ENCODE peak calls at places on chromosomes 5 and 9, in six cellular contexts. One of them, this sample, is unnamed.

GRCh38 chr9:124220551-124221451 is 36.9 kb upstream of the NEK6 start:
- DNase-seq in ovary: no peak
- DNase-seq in A549: peak
- DNase-seq in esophagus muscularis mucosa: no peak
- DNase-seq in SK-N-SH: peak
- DNase-seq in tibial nerve: no peak
- DNase-seq in this sample: peak

GRCh38 chr9:127578627-127578951 is 33.5 kb upstream of the STXBP1 start:
- DNase-seq in ovary: no peak
- DNase-seq in A549: no peak
- DNase-seq in esophagus muscularis mucosa: no peak
- DNase-seq in SK-N-SH: no peak
- DNase-seq in tibial nerve: no peak
- DNase-seq in this sample: no peak

GRCh38 chr9:84953797-84954695 is 284.5 kb downstream of the NTRK2 start:
- DNase-seq in ovary: peak
- DNase-seq in A549: peak
- DNase-seq in esophagus muscularis mucosa: no peak
- DNase-seq in SK-N-SH: peak
- DNase-seq in tibial nerve: peak
- DNase-seq in this sample: peak

GRCh38 chr9:126411225-126411947 is 84.8 kb downstream of the MVB12B start:
- DNase-seq in ovary: no peak
- DNase-seq in A549: no peak
- DNase-seq in esophagus muscularis mucosa: no peak
- DNase-seq in SK-N-SH: no peak
- DNase-seq in tibial nerve: no peak
- DNase-seq in this sample: no peak

GRCh38 chr5:154157483-154158378 is 32.8 kb upstream of the GALNT10 start:
- DNase-seq in ovary: no peak
- DNase-seq in A549: no peak
- DNase-seq in esophagus muscularis mucosa: no peak
- DNase-seq in SK-N-SH: no peak
- DNase-seq in tibial nerve: no peak
- DNase-seq in this sample: no peak

GRCh38 chr5:154196955-154197652 is 6.6 kb downstream of the GALNT10 start:
- DNase-seq in ovary: no peak
- DNase-seq in A549: peak
- DNase-seq in esophagus muscularis mucosa: no peak
- DNase-seq in SK-N-SH: peak
- DNase-seq in tibial nerve: no peak
- DNase-seq in this sample: no peak

GRCh38 chr5:113123563-113123962 is 147.0 kb downstream of the DCP2 start:
- DNase-seq in ovary: no peak
- DNase-seq in A549: peak
- DNase-seq in esophagus muscularis mucosa: no peak
- DNase-seq in SK-N-SH: no peak
- DNase-seq in tibial nerve: no peak
- DNase-seq in this sample: no peak

GRCh38 chr9:19397845-19398244 is 11.0 kb upstream of the ACER2 start:
- DNase-seq in ovary: no peak
- DNase-seq in A549: no peak
- DNase-seq in esophagus muscularis mucosa: no peak
- DNase-seq in SK-N-SH: no peak
- DNase-seq in tibial nerve: no peak
- DNase-seq in this sample: no peak

GRCh38 chr9:125797857-125798399 is 50.8 kb downstream of the PBX3 start:
- DNase-seq in ovary: no peak
- DNase-seq in A549: no peak
- DNase-seq in esophagus muscularis mucosa: no peak
- DNase-seq in SK-N-SH: no peak
- DNase-seq in tibial nerve: no peak
- DNase-seq in this sample: no peak

GRCh38 chr5:152511531-152512132 is 106.6 kb upstream of the NMUR2 start:
- DNase-seq in ovary: no peak
- DNase-seq in A549: no peak
- DNase-seq in esophagus muscularis mucosa: no peak
- DNase-seq in SK-N-SH: no peak
- DNase-seq in tibial nerve: no peak
- DNase-seq in this sample: no peak

DNA sequence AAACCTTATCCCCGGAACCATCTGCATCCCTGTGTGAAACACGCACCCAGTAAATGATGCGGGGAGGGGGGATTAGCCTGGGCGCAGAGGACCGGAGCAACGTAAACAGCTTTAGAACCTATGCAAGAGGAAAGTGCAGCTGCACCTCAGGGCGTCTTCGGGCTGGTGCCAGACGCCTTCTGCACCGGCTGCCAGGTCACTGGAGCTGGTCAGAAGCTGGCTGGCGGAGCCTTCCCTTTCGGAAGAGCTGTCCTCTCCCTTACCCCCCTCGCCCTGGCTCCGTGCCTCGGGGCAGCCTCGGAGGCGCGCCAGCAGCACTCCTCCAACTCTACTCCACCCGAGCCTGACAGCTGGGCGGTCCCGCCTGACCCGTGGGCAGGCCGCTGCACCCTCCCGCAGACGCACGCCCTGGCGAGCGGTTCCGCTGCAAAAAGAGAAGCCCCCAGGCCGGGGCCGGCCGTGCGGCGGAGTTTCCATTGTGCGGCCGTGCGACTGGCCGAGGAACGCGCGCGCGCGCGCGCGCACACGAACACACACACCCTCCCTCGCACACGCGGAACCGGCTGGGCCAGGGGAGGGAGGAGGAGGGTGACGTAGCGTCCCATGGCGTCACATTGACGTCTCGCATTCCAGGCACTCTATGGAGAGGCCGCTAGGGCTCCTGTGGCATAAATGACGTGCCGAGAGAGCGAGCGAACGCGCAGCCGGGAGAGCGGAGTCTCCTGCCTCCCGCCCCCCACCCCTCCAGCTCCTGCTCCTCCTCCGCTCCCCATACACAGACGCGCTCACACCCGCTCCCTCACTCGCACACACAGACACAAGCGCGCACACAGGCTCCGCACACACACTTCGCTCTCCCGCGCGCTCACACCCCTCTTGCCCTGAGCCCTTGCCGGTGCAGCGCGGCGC is at the start of gene NR4A3:
- DNase-seq in ovary: peak
- DNase-seq in A549: peak
- DNase-seq in esophagus muscularis mucosa: peak
- DNase-seq in SK-N-SH: peak
- DNase-seq in tibial nerve: peak
- DNase-seq in this sample: peak
- TF ChIP-seq EP300 in ovary: peak
- TF ChIP-seq EP300 in A549: peak
- TF ChIP-seq EP300 in esophagus muscularis mucosa: peak
- TF ChIP-seq EP300 in SK-N-SH: no peak
- TF ChIP-seq EP300 in tibial nerve: peak
- TF ChIP-seq EP300 in this sample: peak

GRCh38 chr5:111224561-111224989 is 391 bp downstream of the CAMK4 start:
- DNase-seq in ovary: peak
- DNase-seq in A549: no peak
- DNase-seq in esophagus muscularis mucosa: no peak
- DNase-seq in SK-N-SH: no peak
- DNase-seq in tibial nerve: no peak
- DNase-seq in this sample: no peak
- TF ChIP-seq EP300 in ovary: no peak
- TF ChIP-seq EP300 in A549: no peak
- TF ChIP-seq EP300 in esophagus muscularis mucosa: no peak
- TF ChIP-seq EP300 in SK-N-SH: no peak
- TF ChIP-seq EP300 in tibial nerve: no peak
- TF ChIP-seq EP300 in this sample: no peak

GRCh38 chr9:5639816-5640215 is 10.9 kb downstream of the RIC1 start:
- DNase-seq in ovary: no peak
- DNase-seq in A549: no peak
- DNase-seq in esophagus muscularis mucosa: no peak
- DNase-seq in SK-N-SH: no peak
- DNase-seq in tibial nerve: no peak
- DNase-seq in this sample: no peak
- TF ChIP-seq EP300 in ovary: no peak
- TF ChIP-seq EP300 in A549: no peak
- TF ChIP-seq EP300 in esophagus muscularis mucosa: no peak
- TF ChIP-seq EP300 in SK-N-SH: no peak
- TF ChIP-seq EP300 in tibial nerve: no peak
- TF ChIP-seq EP300 in this sample: no peak

GRCh38 chr5:96829336-96829735 is 21.6 kb upstream of the ERAP1 start:
- DNase-seq in ovary: no peak
- DNase-seq in A549: no peak
- DNase-seq in esophagus muscularis mucosa: no peak
- DNase-seq in SK-N-SH: peak
- DNase-seq in tibial nerve: no peak
- DNase-seq in this sample: no peak
- TF ChIP-seq EP300 in ovary: no peak
- TF ChIP-seq EP300 in A549: no peak
- TF ChIP-seq EP300 in esophagus muscularis mucosa: no peak
- TF ChIP-seq EP300 in SK-N-SH: no peak
- TF ChIP-seq EP300 in tibial nerve: no peak
- TF ChIP-seq EP300 in this sample: no peak

GRCh38 chr9:134024828-134025605 is at the start of gene BRD3OS:
- DNase-seq in ovary: peak
- DNase-seq in A549: peak
- DNase-seq in esophagus muscularis mucosa: peak
- DNase-seq in SK-N-SH: peak
- DNase-seq in tibial nerve: peak
- DNase-seq in this sample: peak
- TF ChIP-seq EP300 in ovary: no peak
- TF ChIP-seq EP300 in A549: no peak
- TF ChIP-seq EP300 in esophagus muscularis mucosa: no peak
- TF ChIP-seq EP300 in SK-N-SH: no peak
- TF ChIP-seq EP300 in tibial nerve: peak
- TF ChIP-seq EP300 in this sample: no peak

DNA sequence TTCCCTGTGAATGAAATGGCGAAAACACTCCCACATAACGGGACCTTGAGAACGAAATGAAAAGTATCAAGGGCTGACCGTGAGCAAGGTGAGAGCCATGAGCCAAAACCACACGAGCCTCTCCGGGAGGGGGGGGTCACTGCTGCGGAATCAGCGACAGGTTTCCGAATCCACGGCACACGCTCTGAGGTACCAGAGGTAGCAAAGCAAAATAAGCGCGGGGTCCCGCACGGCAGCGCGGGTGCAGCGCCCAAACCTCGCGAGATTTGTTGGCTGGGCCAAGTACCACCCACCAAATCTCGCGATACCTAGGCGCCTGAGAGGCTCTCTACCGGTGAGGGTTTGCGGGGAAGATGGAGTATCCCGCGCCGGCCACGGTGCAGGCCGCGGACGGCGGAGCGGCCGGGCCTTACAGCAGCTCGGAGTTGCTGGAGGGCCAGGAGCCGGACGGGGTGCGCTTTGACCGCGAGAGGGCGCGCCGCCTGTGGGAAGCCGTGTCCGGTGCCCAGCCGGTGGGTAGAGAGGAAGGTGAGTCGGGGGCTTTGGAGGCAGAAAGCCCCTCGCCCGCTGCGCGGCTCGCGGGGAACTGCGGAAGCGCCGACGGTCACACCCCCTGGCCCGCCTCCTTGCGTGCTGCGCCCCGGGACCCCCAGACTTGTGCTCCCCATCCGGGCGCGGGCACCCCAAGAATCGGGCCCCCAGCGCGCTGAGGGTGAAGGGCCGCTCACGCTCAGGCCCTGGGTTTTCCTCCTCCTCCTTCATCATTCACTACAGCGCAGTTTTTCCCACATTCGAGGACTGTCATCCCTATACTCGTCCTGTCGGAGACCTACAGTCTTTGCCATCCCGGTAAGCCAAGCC is at the start of gene ZNF346:
- DNase-seq in ovary: peak
- DNase-seq in A549: peak
- DNase-seq in esophagus muscularis mucosa: peak
- DNase-seq in SK-N-SH: peak
- DNase-seq in tibial nerve: peak
- DNase-seq in this sample: peak
- TF ChIP-seq EP300 in ovary: no peak
- TF ChIP-seq EP300 in A549: no peak
- TF ChIP-seq EP300 in esophagus muscularis mucosa: no peak
- TF ChIP-seq EP300 in SK-N-SH: no peak
- TF ChIP-seq EP300 in tibial nerve: peak
- TF ChIP-seq EP300 in this sample: no peak

This sample was measured in transverse colon.